ENCODE peak calls at places on chromosome 12, in four cellular contexts. One of them, this sample, is unnamed.

GRCh38 chr12:11729008-11729407 is 79.5 kb downstream of the ETV6 start:
- DNase-seq in left ventricle myocardium inferior: no peak
- DNase-seq in smooth muscle cell of the brain vasculature: no peak
- DNase-seq in lower leg skin: no peak
- DNase-seq in this sample: no peak

GRCh38 chr12:105860556-105861207 is 278.1 kb downstream of the NUAK1 start:
- DNase-seq in left ventricle myocardium inferior: no peak
- DNase-seq in smooth muscle cell of the brain vasculature: no peak
- DNase-seq in lower leg skin: no peak
- DNase-seq in this sample: peak

GRCh38 chr12:104602426-104602825 is 145.7 kb downstream of the CHST11 start:
- DNase-seq in left ventricle myocardium inferior: no peak
- DNase-seq in smooth muscle cell of the brain vasculature: no peak
- DNase-seq in lower leg skin: no peak
- DNase-seq in this sample: no peak

GRCh38 chr12:82959821-82960220 is 273.1 kb downstream of the TMTC2 start:
- DNase-seq in left ventricle myocardium inferior: no peak
- DNase-seq in smooth muscle cell of the brain vasculature: no peak
- DNase-seq in lower leg skin: no peak
- DNase-seq in this sample: no peak

GRCh38 chr12:125436686-125437085 is 371.5 kb downstream of the AACS start:
- DNase-seq in left ventricle myocardium inferior: no peak
- DNase-seq in smooth muscle cell of the brain vasculature: no peak
- DNase-seq in lower leg skin: no peak
- DNase-seq in this sample: no peak

GRCh38 chr12:121184984-121185894 is 24.7 kb upstream of the P2RX4 start:
- DNase-seq in left ventricle myocardium inferior: no peak
- DNase-seq in smooth muscle cell of the brain vasculature: no peak
- DNase-seq in lower leg skin: no peak
- DNase-seq in this sample: no peak

GRCh38 chr12:58537278-58537677 is 383.0 kb downstream of the LRIG3 start:
- DNase-seq in left ventricle myocardium inferior: no peak
- DNase-seq in smooth muscle cell of the brain vasculature: no peak
- DNase-seq in lower leg skin: no peak
- DNase-seq in this sample: no peak

GRCh38 chr12:130563322-130563721 is 152.8 kb downstream of the RIMBP2 start:
- DNase-seq in left ventricle myocardium inferior: no peak
- DNase-seq in smooth muscle cell of the brain vasculature: no peak
- DNase-seq in lower leg skin: no peak
- DNase-seq in this sample: no peak

GRCh38 chr12:122943196-122943595 is 23.1 kb downstream of the ABCB9 start:
- DNase-seq in left ventricle myocardium inferior: no peak
- DNase-seq in smooth muscle cell of the brain vasculature: no peak
- DNase-seq in lower leg skin: no peak
- DNase-seq in this sample: no peak

GRCh38 chr12:109972821-109973220 is 23.3 kb downstream of the GIT2 start:
- DNase-seq in left ventricle myocardium inferior: no peak
- DNase-seq in smooth muscle cell of the brain vasculature: no peak
- DNase-seq in lower leg skin: no peak
- DNase-seq in this sample: no peak

GRCh38 chr12:90407841-90408240 is 547.1 kb downstream of the CCER1 start:
- DNase-seq in left ventricle myocardium inferior: no peak
- DNase-seq in smooth muscle cell of the brain vasculature: no peak
- DNase-seq in lower leg skin: no peak
- DNase-seq in this sample: no peak

GRCh38 chr12:65603428-65604351 is 220.6 kb upstream of the HMGA2 start:
- DNase-seq in left ventricle myocardium inferior: peak
- DNase-seq in smooth muscle cell of the brain vasculature: peak
- DNase-seq in lower leg skin: no peak
- DNase-seq in this sample: no peak

GRCh38 chr12:132622437-132623071 is 4.0 kb downstream of the P2RX2 start:
- DNase-seq in left ventricle myocardium inferior: no peak
- DNase-seq in smooth muscle cell of the brain vasculature: no peak
- DNase-seq in lower leg skin: no peak
- DNase-seq in this sample: no peak